ENCODE peak calls at places on chromosomes 16 and 17, in four cellular contexts. I, U, L and S are unnamed samples.

GRCh38 chr16:4675864-4676786 is 17.2 kb upstream of the NUDT16L1 start:
- DNase-seq in I (no peak), U (no peak), L (no peak), S (no peak)

GRCh38 chr16:82671743-82672142 is 45.0 kb downstream of the CDH13 start:
- DNase-seq in I (no peak), U (no peak), L (no peak), S (no peak)

GRCh38 chr16:11052080-11052808 is 107.9 kb downstream of the CLEC16A start:
- DNase-seq in I (no peak), U (no peak), L (no peak), S (no peak)

GRCh38 chr17:81858967-81859905 is 1.1 kb downstream of the P4HB start:
- DNase-seq in I (no peak), U (peak), L (peak), S (no peak)

GRCh38 chr16:68993421-68993820 is 112.0 kb upstream of the HAS3 start:
- DNase-seq in I (no peak), U (no peak), L (peak), S (no peak)

GRCh38 chr17:62631936-62632924 is 4.8 kb downstream of the MRC2 start:
- DNase-seq in I (no peak), U (no peak), L (no peak), S (no peak)

GRCh38 chr16:35148748-35149147 is 1689.3 kb downstream of the TP53TG3F start:
- DNase-seq in I (no peak), U (no peak), L (no peak), S (no peak)

GRCh38 chr16:83955218-83956130 is 2.4 kb downstream of the OSGIN1 start:
- DNase-seq in I (no peak), U (peak), L (peak), S (no peak)

GRCh38 chr17:5237541-5238016 is 2.9 kb upstream of the SCIMP start:
- DNase-seq in I (no peak), U (peak), L (peak), S (peak)

GRCh38 chr16:89001117-89002027 is 24.4 kb upstream of the CBFA2T3 start:
- DNase-seq in I (no peak), U (no peak), L (no peak), S (no peak)

GRCh38 chr16:83301966-83302365 is 505.8 kb upstream of the HSBP1 start:
- DNase-seq in I (no peak), U (no peak), L (peak), S (no peak)

GRCh38 chr17:45394913-45395568 is 37.6 kb downstream of the ARHGAP27 start:
- DNase-seq in I (no peak), U (peak), L (peak), S (peak)

GRCh38 chr16:50841081-50841886 is 99.4 kb downstream of the CYLD start:
- DNase-seq in I (no peak), U (no peak), L (peak), S (no peak)

GRCh38 chr17:44213403-44214229 is 5.9 kb downstream of the UBTF start:
- DNase-seq in I (no peak), U (no peak), L (no peak), S (no peak)

GRCh38 chr16:66416981-66417700 is 10.0 kb upstream of the BEAN1 start:
- DNase-seq in I (no peak), U (peak), L (peak), S (no peak)

GRCh38 chr17:16942141-16943031 is 29.5 kb downstream of the TNFRSF13B start:
- DNase-seq in I (peak), U (no peak), L (peak), S (no peak)

GRCh38 chr17:82299452-82299851 is 18.0 kb downstream of the CD7 start:
- DNase-seq in I (no peak), U (no peak), L (no peak), S (no peak)

GRCh38 chr16:77881355-77882003 is 93.1 kb downstream of the VAT1L start:
- DNase-seq in I (no peak), U (no peak), L (no peak), S (no peak)

GRCh38 chr17:49204521-49204920 is 5.9 kb downstream of the GNGT2 start:
- DNase-seq in I (no peak), U (no peak), L (no peak), S (no peak)

GRCh38 chr16:832652-833336 is 32.3 kb upstream of the GNG13 start:
- DNase-seq in I (no peak), U (no peak), L (no peak), S (no peak)

GRCh38 chr16:51651061-51651466 is 500.0 kb upstream of the SALL1 start:
- DNase-seq in I (no peak), U (no peak), L (peak), S (no peak)